ENCODE peak calls at places on chromosomes 13 and 19, in nine cellular contexts. One of them, this sample, is unnamed. For H3K4me1, the result is how much of the 10 kb centered on the place peaks cover.

GRCh38 chr19:1563251-1563650 is 4.9 kb downstream of the MEX3D start:
- DNase-seq in tibial nerve: no peak
- DNase-seq in right cardiac atrium: peak
- DNase-seq in thyroid gland: no peak
- DNase-seq in MM.1S: no peak
- DNase-seq in OCI-LY7: no peak
- DNase-seq in body of pancreas: no peak
- DNase-seq in IMR-90: no peak
- DNase-seq in H1: no peak
- DNase-seq in this sample: no peak

GRCh38 chr13:104953588-104953987 is 1581.9 kb downstream of the EFNB2 start:
- DNase-seq in IMR-90: no peak
- DNase-seq in OCI-LY7: no peak
- DNase-seq in thyroid gland: no peak
- DNase-seq in body of pancreas: no peak
- DNase-seq in H1: no peak
- DNase-seq in right cardiac atrium: no peak
- DNase-seq in MM.1S: no peak
- DNase-seq in tibial nerve: no peak
- DNase-seq in this sample: no peak

GRCh38 chr13:33207616-33207964 is 78.0 kb downstream of the STARD13 start:
- DNase-seq in OCI-LY7: no peak
- DNase-seq in MM.1S: no peak
- DNase-seq in thyroid gland: peak
- DNase-seq in body of pancreas: no peak
- DNase-seq in IMR-90: peak
- DNase-seq in tibial nerve: no peak
- DNase-seq in right cardiac atrium: peak
- DNase-seq in H1: no peak
- DNase-seq in this sample: no peak

GRCh38 chr13:33676045-33676699 is 141.8 kb upstream of the RFC3 start:
- DNase-seq in tibial nerve: no peak
- DNase-seq in body of pancreas: peak
- DNase-seq in right cardiac atrium: no peak
- DNase-seq in thyroid gland: no peak
- DNase-seq in OCI-LY7: no peak
- DNase-seq in IMR-90: no peak
- DNase-seq in MM.1S: no peak
- DNase-seq in H1: no peak
- DNase-seq in this sample: no peak

GRCh38 chr13:101661839-101662238 is 209.4 kb downstream of the ITGBL1 start:
- DNase-seq in body of pancreas: no peak
- DNase-seq in IMR-90: no peak
- DNase-seq in thyroid gland: no peak
- DNase-seq in H1: no peak
- DNase-seq in tibial nerve: no peak
- DNase-seq in OCI-LY7: no peak
- DNase-seq in MM.1S: no peak
- DNase-seq in right cardiac atrium: no peak
- DNase-seq in this sample: no peak

GRCh38 chr19:42433503-42434260 is 6.5 kb upstream of the LIPE start:
- DNase-seq in H1: peak
- DNase-seq in thyroid gland: peak
- DNase-seq in OCI-LY7: peak
- DNase-seq in IMR-90: peak
- DNase-seq in tibial nerve: peak
- DNase-seq in right cardiac atrium: peak
- DNase-seq in MM.1S: peak
- DNase-seq in body of pancreas: peak
- DNase-seq in this sample: no peak

GRCh38 chr19:6580313-6580712 is 10.6 kb downstream of the CD70 start:
- DNase-seq in H1: no peak
- DNase-seq in IMR-90: peak
- DNase-seq in right cardiac atrium: no peak
- DNase-seq in OCI-LY7: no peak
- DNase-seq in thyroid gland: no peak
- DNase-seq in tibial nerve: no peak
- DNase-seq in MM.1S: no peak
- DNase-seq in body of pancreas: no peak
- DNase-seq in this sample: no peak

GRCh38 chr19:31600731-31601295 is 251.6 kb upstream of the TSHZ3 start:
- DNase-seq in right cardiac atrium: no peak
- DNase-seq in IMR-90: no peak
- DNase-seq in OCI-LY7: no peak
- DNase-seq in H1: no peak
- DNase-seq in tibial nerve: no peak
- DNase-seq in MM.1S: no peak
- DNase-seq in body of pancreas: no peak
- DNase-seq in thyroid gland: peak
- DNase-seq in this sample: no peak

GRCh38 chr13:29676941-29677452 is 81.5 kb upstream of the SLC7A1 start:
- DNase-seq in tibial nerve: no peak
- DNase-seq in IMR-90: peak
- DNase-seq in OCI-LY7: no peak
- DNase-seq in thyroid gland: peak
- DNase-seq in right cardiac atrium: no peak
- DNase-seq in MM.1S: no peak
- DNase-seq in H1: no peak
- DNase-seq in body of pancreas: peak
- DNase-seq in this sample: no peak

GRCh38 chr13:94660695-94661324 is 51.5 kb downstream of the SOX21 start:
- DNase-seq in right cardiac atrium: no peak
- DNase-seq in tibial nerve: no peak
- DNase-seq in body of pancreas: peak
- DNase-seq in IMR-90: peak
- DNase-seq in MM.1S: peak
- DNase-seq in thyroid gland: no peak
- DNase-seq in OCI-LY7: peak
- DNase-seq in H1: no peak
- DNase-seq in this sample: no peak

GRCh38 chr13:45243072-45243471 is 42.2 kb upstream of the KCTD4 start:
- DNase-seq in IMR-90: no peak
- DNase-seq in MM.1S: no peak
- DNase-seq in body of pancreas: no peak
- DNase-seq in H1: no peak
- DNase-seq in right cardiac atrium: no peak
- DNase-seq in tibial nerve: no peak
- DNase-seq in thyroid gland: no peak
- DNase-seq in OCI-LY7: no peak
- DNase-seq in this sample: no peak

GRCh38 chr19:50419022-50419579 is 363 bp downstream of the SPIB start:
- DNase-seq in body of pancreas: no peak
- DNase-seq in H1: no peak
- DNase-seq in thyroid gland: no peak
- DNase-seq in OCI-LY7: no peak
- DNase-seq in MM.1S: no peak
- DNase-seq in tibial nerve: no peak
- DNase-seq in IMR-90: no peak
- DNase-seq in right cardiac atrium: no peak
- DNase-seq in this sample: no peak

GRCh38 chr19:22600690-22601648 is 33.2 kb upstream of the ZNF492 start:
- DNase-seq in H1: no peak
- DNase-seq in MM.1S: no peak
- DNase-seq in IMR-90: no peak
- DNase-seq in body of pancreas: no peak
- DNase-seq in tibial nerve: no peak
- DNase-seq in right cardiac atrium: no peak
- DNase-seq in OCI-LY7: no peak
- DNase-seq in thyroid gland: no peak
- DNase-seq in this sample: no peak

GRCh38 chr13:41008349-41008980 is 10.7 kb downstream of the ELF1 start:
- DNase-seq in OCI-LY7: no peak
- DNase-seq in tibial nerve: no peak
- DNase-seq in IMR-90: peak
- DNase-seq in body of pancreas: no peak
- DNase-seq in right cardiac atrium: no peak
- DNase-seq in thyroid gland: no peak
- DNase-seq in H1: no peak
- DNase-seq in MM.1S: no peak
- DNase-seq in this sample: no peak

GRCh38 chr13:50214514-50214913 is 199.3 kb downstream of the KCNRG start:
- DNase-seq in MM.1S: no peak
- DNase-seq in H1: no peak
- DNase-seq in body of pancreas: no peak
- DNase-seq in IMR-90: no peak
- DNase-seq in thyroid gland: no peak
- DNase-seq in right cardiac atrium: no peak
- DNase-seq in OCI-LY7: no peak
- DNase-seq in tibial nerve: no peak
- DNase-seq in this sample: no peak

GRCh38 chr19:48480476-48481190 is 11.5 kb downstream of the CYTH2 start:
- DNase-seq in H1: no peak
- DNase-seq in MM.1S: no peak
- DNase-seq in IMR-90: no peak
- DNase-seq in body of pancreas: peak
- DNase-seq in OCI-LY7: no peak
- DNase-seq in right cardiac atrium: peak
- DNase-seq in tibial nerve: peak
- DNase-seq in thyroid gland: no peak
- DNase-seq in this sample: no peak
- H3K4me3 ChIP-seq in H1: no peak
- H3K4me3 ChIP-seq in MM.1S: peak
- H3K4me3 ChIP-seq in IMR-90: peak
- H3K4me3 ChIP-seq in body of pancreas: peak
- H3K4me3 ChIP-seq in OCI-LY7: no peak
- H3K4me3 ChIP-seq in right cardiac atrium: peak
- H3K4me3 ChIP-seq in tibial nerve: peak
- H3K4me3 ChIP-seq in thyroid gland: no peak
- H3K4me3 ChIP-seq in this sample: peak

GRCh38 chr13:111175372-111175771 is 60.3 kb downstream of the ARHGEF7 start:
- DNase-seq in IMR-90: no peak
- DNase-seq in tibial nerve: no peak
- DNase-seq in OCI-LY7: no peak
- DNase-seq in thyroid gland: no peak
- DNase-seq in MM.1S: no peak
- DNase-seq in right cardiac atrium: no peak
- DNase-seq in H1: no peak
- DNase-seq in body of pancreas: no peak
- DNase-seq in this sample: no peak
- H3K27ac ChIP-seq in IMR-90: no peak
- H3K27ac ChIP-seq in tibial nerve: peak
- H3K27ac ChIP-seq in OCI-LY7: no peak
- H3K27ac ChIP-seq in thyroid gland: no peak
- H3K27ac ChIP-seq in MM.1S: no peak
- H3K27ac ChIP-seq in right cardiac atrium: no peak
- H3K27ac ChIP-seq in H1: no peak
- H3K27ac ChIP-seq in body of pancreas: no peak
- H3K27ac ChIP-seq in this sample: no peak

DNA sequence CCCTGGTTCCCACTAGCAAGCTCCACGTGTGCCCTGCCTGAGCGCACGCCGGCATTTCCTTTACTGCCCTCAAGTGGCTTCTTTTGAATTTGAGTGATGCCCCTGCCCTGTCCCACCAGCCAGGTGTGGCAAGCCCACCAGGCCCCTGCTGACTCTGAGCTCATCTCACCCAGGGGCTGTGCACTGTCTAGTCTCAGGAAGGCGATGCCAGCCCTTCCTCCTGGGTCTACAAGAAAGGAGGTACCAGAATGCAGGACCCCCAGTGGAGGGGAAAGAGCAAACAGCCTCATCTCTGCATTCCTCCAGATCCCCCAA is 17.3 kb upstream of the EPHX3 start:
- DNase-seq in tibial nerve: no peak
- DNase-seq in body of pancreas: no peak
- DNase-seq in IMR-90: no peak
- DNase-seq in thyroid gland: no peak
- DNase-seq in OCI-LY7: no peak
- DNase-seq in right cardiac atrium: no peak
- DNase-seq in H1: no peak
- DNase-seq in MM.1S: no peak
- DNase-seq in this sample: no peak
- H3K4me1 ChIP-seq in tibial nerve: under half
- H3K4me1 ChIP-seq in body of pancreas: half or more
- H3K4me1 ChIP-seq in IMR-90: under half
- H3K4me1 ChIP-seq in thyroid gland: half or more
- H3K4me1 ChIP-seq in OCI-LY7: under half
- H3K4me1 ChIP-seq in right cardiac atrium: under half
- H3K4me1 ChIP-seq in H1: under half
- H3K4me1 ChIP-seq in MM.1S: under half
- H3K4me1 ChIP-seq in this sample: under half

GRCh38 chr13:112917056-112917664 is 51.9 kb upstream of the MCF2L start:
- DNase-seq in right cardiac atrium: no peak
- DNase-seq in OCI-LY7: no peak
- DNase-seq in IMR-90: no peak
- DNase-seq in MM.1S: no peak
- DNase-seq in H1: no peak
- DNase-seq in body of pancreas: no peak
- DNase-seq in thyroid gland: no peak
- DNase-seq in tibial nerve: no peak
- DNase-seq in this sample: no peak
- H3K4me3 ChIP-seq in right cardiac atrium: no peak
- H3K4me3 ChIP-seq in OCI-LY7: no peak
- H3K4me3 ChIP-seq in IMR-90: no peak
- H3K4me3 ChIP-seq in MM.1S: no peak
- H3K4me3 ChIP-seq in H1: no peak
- H3K4me3 ChIP-seq in body of pancreas: no peak
- H3K4me3 ChIP-seq in thyroid gland: no peak
- H3K4me3 ChIP-seq in tibial nerve: no peak
- H3K4me3 ChIP-seq in this sample: no peak

GRCh38 chr19:35905178-35905727 is 2.8 kb downstream of the TYROBP start:
- DNase-seq in tibial nerve: no peak
- DNase-seq in H1: no peak
- DNase-seq in right cardiac atrium: no peak
- DNase-seq in OCI-LY7: no peak
- DNase-seq in thyroid gland: no peak
- DNase-seq in MM.1S: no peak
- DNase-seq in IMR-90: peak
- DNase-seq in body of pancreas: no peak
- DNase-seq in this sample: no peak

GRCh38 chr19:35909684-35910035 is 1.6 kb upstream of the TYROBP start:
- DNase-seq in thyroid gland: no peak
- DNase-seq in OCI-LY7: no peak
- DNase-seq in IMR-90: no peak
- DNase-seq in right cardiac atrium: no peak
- DNase-seq in body of pancreas: no peak
- DNase-seq in tibial nerve: no peak
- DNase-seq in MM.1S: no peak
- DNase-seq in H1: no peak
- DNase-seq in this sample: no peak

GRCh38 chr19:35908977-35909683 is 1.0 kb upstream of the TYROBP start:
- DNase-seq in H1: no peak
- DNase-seq in IMR-90: no peak
- DNase-seq in tibial nerve: peak
- DNase-seq in right cardiac atrium: peak
- DNase-seq in MM.1S: no peak
- DNase-seq in thyroid gland: peak
- DNase-seq in body of pancreas: peak
- DNase-seq in OCI-LY7: peak
- DNase-seq in this sample: no peak

GRCh38 chr19:35907377-35907745 is 734 bp downstream of the TYROBP start:
- DNase-seq in IMR-90: no peak
- DNase-seq in H1: no peak
- DNase-seq in thyroid gland: no peak
- DNase-seq in OCI-LY7: no peak
- DNase-seq in MM.1S: no peak
- DNase-seq in tibial nerve: no peak
- DNase-seq in body of pancreas: no peak
- DNase-seq in right cardiac atrium: peak
- DNase-seq in this sample: no peak

GRCh38 chr19:35908010-35908441 is at the start of gene TYROBP:
- DNase-seq in IMR-90: no peak
- DNase-seq in body of pancreas: no peak
- DNase-seq in H1: no peak
- DNase-seq in MM.1S: no peak
- DNase-seq in OCI-LY7: no peak
- DNase-seq in tibial nerve: peak
- DNase-seq in right cardiac atrium: peak
- DNase-seq in thyroid gland: no peak
- DNase-seq in this sample: no peak
- H3K27ac ChIP-seq in IMR-90: no peak
- H3K27ac ChIP-seq in body of pancreas: peak
- H3K27ac ChIP-seq in H1: no peak
- H3K27ac ChIP-seq in MM.1S: no peak
- H3K27ac ChIP-seq in OCI-LY7: peak
- H3K27ac ChIP-seq in tibial nerve: peak
- H3K27ac ChIP-seq in right cardiac atrium: peak
- H3K27ac ChIP-seq in thyroid gland: peak
- H3K27ac ChIP-seq in this sample: no peak